ENCODE peak calls at places on chromosomes 5 and 9, in seven cellular contexts. H is right atrium auricular region, B is esophagus squamous epithelium, I is heart left ventricle, P is spleen, S is SJSA1, F is suprapubic skin. M is an unnamed sample.

GRCh38 chr5:116225318-116225717 is 140.5 kb downstream of the COMMD10 start:
- DNase-seq in H (no peak), B (no peak), I (no peak), P (no peak), S (no peak), F (no peak), M (no peak)

GRCh38 chr5:171893290-171893890 is 107.8 kb downstream of the SMIM23 start:
- DNase-seq in H (no peak), B (no peak), I (no peak), P (no peak), S (no peak), F (no peak), M (no peak)

GRCh38 chr9:135814421-135814820 is 92.9 kb downstream of the CAMSAP1 start:
- DNase-seq in H (no peak), B (no peak), I (peak; percentile 3), P (no peak), S (no peak), F (no peak), M (no peak)

GRCh38 chr5:43140286-43140685 is 19.6 kb downstream of the ZNF131 start:
- DNase-seq in H (no peak), B (no peak), I (no peak), P (no peak), S (no peak), F (no peak), M (no peak)

GRCh38 chr5:63131618-63132285 is 553.1 kb downstream of the LRRC70 start:
- DNase-seq in H (no peak), B (no peak), I (no peak), P (no peak), S (no peak), F (no peak), M (no peak)

GRCh38 chr9:7186175-7186574 is 428.4 kb downstream of the KDM4C start:
- DNase-seq in H (no peak), B (no peak), I (no peak), P (no peak), S (no peak), F (no peak), M (no peak)

GRCh38 chr5:148387325-148387724 is 3.6 kb downstream of the FBXO38 start:
- DNase-seq in H (no peak), B (no peak), I (no peak), P (no peak), S (no peak), F (no peak), M (no peak)

GRCh38 chr5:112594060-112594850 is 143.4 kb upstream of the APC start:
- DNase-seq in H (no peak), B (no peak), I (no peak), P (no peak), S (no peak), F (no peak), M (no peak)

GRCh38 chr5:1503301-1504243 is 20.2 kb downstream of the LPCAT1 start:
- DNase-seq in H (peak; percentile 87), B (no peak), I (peak; percentile 65), P (peak; percentile 95), S (no peak), F (no peak), M (peak; percentile 62)

GRCh38 chr5:39049298-39049697 is 24.9 kb downstream of the RICTOR start:
- DNase-seq in H (no peak), B (no peak), I (no peak), P (no peak), S (no peak), F (no peak), M (no peak)

GRCh38 chr5:150045512-150045911 is 40.8 kb downstream of the CSF1R start:
- DNase-seq in H (no peak), B (no peak), I (no peak), P (no peak), S (peak; percentile 44), F (no peak), M (no peak)

GRCh38 chr5:165892383-165892782 is 2387.0 kb downstream of the MAT2B start:
- DNase-seq in H (no peak), B (no peak), I (no peak), P (no peak), S (no peak), F (no peak), M (no peak)

GRCh38 chr9:37433754-37434435 is 11.4 kb downstream of the GRHPR start:
- DNase-seq in H (no peak), B (no peak), I (no peak), P (no peak), S (no peak), F (no peak), M (no peak)

GRCh38 chr9:75548871-75549270 is 341.6 kb upstream of the PCSK5 start:
- DNase-seq in H (no peak), B (no peak), I (no peak), P (no peak), S (no peak), F (no peak), M (no peak)

GRCh38 chr5:95628933-95629332 is 9.0 kb downstream of the GPR150 start:
- DNase-seq in H (no peak), B (no peak), I (no peak), P (no peak), S (no peak), F (no peak), M (no peak)

GRCh38 chr9:4491621-4491975 is 1.3 kb downstream of the SLC1A1 start:
- DNase-seq in H (no peak), B (no peak), I (no peak), P (no peak), S (no peak), F (no peak), M (no peak)

GRCh38 chr9:126113756-126114408 is 212.7 kb upstream of the MVB12B start:
- DNase-seq in H (no peak), B (no peak), I (no peak), P (peak; percentile 53), S (peak; percentile 28), F (peak; percentile 48), M (no peak)

GRCh38 chr9:11402621-11403020 is 789.8 kb upstream of the PTPRD start:
- DNase-seq in H (no peak), B (no peak), I (no peak), P (no peak), S (no peak), F (no peak), M (no peak)

GRCh38 chr5:11851965-11852745 is 52.1 kb downstream of the CTNND2 start:
- DNase-seq in H (no peak), B (no peak), I (no peak), P (no peak), S (no peak), F (no peak), M (no peak)

GRCh38 chr5:160260881-160261815 is 31.8 kb downstream of the FABP6 start:
- DNase-seq in H (no peak), B (no peak), I (peak; percentile 82), P (peak; percentile 80), S (no peak), F (no peak), M (no peak)

GRCh38 chr5:157819502-157820125 is 39.3 kb downstream of the CLINT1 start:
- DNase-seq in H (no peak), B (no peak), I (no peak), P (no peak), S (no peak), F (no peak), M (no peak)

GRCh38 chr9:16924311-16924915 is 53.9 kb upstream of the BNC2 start:
- DNase-seq in H (no peak), B (no peak), I (no peak), P (no peak), S (no peak), F (no peak), M (no peak)

GRCh38 chr9:6014668-6015270 is 655 bp downstream of the RANBP6 start:
- DNase-seq in H (no peak), B (no peak), I (no peak), P (no peak), S (no peak), F (no peak), M (no peak)

GRCh38 chr5:93018461-93018860 is 562.6 kb downstream of the NR2F1-AS1 start:
- DNase-seq in H (no peak), B (no peak), I (no peak), P (no peak), S (no peak), F (no peak), M (no peak)

GRCh38 chr5:143434261-143435206 is 31.0 kb upstream of the NR3C1 start:
- DNase-seq in H (no peak), B (no peak), I (no peak), P (peak; percentile 78), S (no peak), F (no peak), M (no peak)

GRCh38 chr9:129075996-129076639 is 4.8 kb upstream of the DOLPP1 start:
- DNase-seq in H (no peak), B (no peak), I (no peak), P (no peak), S (no peak), F (peak; percentile 44), M (no peak)
- H3K4me1 ChIP-seq in H (no peaks in the 10 kb centered on the region), B (peaks cover 5% of the 10 kb centered on the region), I (peaks cover 7% of the 10 kb centered on the region), P (peaks cover 34% of the 10 kb centered on the region), S (peaks cover 6% of the 10 kb centered on the region), F (peaks cover 12% of the 10 kb centered on the region), M (no peaks in the 10 kb centered on the region)

GRCh38 chr9:129724456-129725190 is 28.2 kb downstream of the PTGES start:
- DNase-seq in H (no peak), B (no peak), I (no peak), P (no peak), S (no peak), F (no peak), M (no peak)
- H3K27ac ChIP-seq in H (no peak overlapping the region), B (no peak overlapping the region), I (no peak overlapping the region), P (no peak overlapping the region), S (no peak overlapping the region), F (no peak overlapping the region), M (no peak overlapping the region)

DNA sequence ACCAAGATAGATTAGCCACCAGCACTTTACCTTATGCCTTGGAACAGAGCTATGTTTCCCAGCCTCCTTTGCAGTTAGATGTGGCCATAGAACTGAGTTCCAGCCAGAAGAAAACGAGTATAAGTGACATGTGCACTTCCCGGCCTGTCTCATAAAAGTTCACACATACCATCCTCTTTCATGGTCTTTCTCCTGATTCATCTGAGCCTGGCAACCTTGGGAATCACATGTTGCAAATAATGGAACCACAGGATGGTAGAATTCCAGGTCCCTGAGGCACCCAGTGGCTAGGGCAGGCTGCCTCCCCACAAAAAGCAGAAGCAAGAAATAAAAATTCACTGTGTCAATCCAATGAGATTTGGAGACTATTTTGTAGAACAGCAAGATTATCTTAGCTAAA is 128.1 kb downstream of the PDE4D start:
- DNase-seq in H (no peak), B (no peak), I (no peak), P (no peak), S (no peak), F (no peak), M (no peak)
- H3K4me1 ChIP-seq in H (no peaks in the 10 kb centered on the region), B (peaks cover 25% of the 10 kb centered on the region), I (peaks cover 14% of the 10 kb centered on the region), P (peaks cover 60% of the 10 kb centered on the region), S (peaks cover 24% of the 10 kb centered on the region), F (peaks cover 36% of the 10 kb centered on the region), M (no peaks in the 10 kb centered on the region)

DNA sequence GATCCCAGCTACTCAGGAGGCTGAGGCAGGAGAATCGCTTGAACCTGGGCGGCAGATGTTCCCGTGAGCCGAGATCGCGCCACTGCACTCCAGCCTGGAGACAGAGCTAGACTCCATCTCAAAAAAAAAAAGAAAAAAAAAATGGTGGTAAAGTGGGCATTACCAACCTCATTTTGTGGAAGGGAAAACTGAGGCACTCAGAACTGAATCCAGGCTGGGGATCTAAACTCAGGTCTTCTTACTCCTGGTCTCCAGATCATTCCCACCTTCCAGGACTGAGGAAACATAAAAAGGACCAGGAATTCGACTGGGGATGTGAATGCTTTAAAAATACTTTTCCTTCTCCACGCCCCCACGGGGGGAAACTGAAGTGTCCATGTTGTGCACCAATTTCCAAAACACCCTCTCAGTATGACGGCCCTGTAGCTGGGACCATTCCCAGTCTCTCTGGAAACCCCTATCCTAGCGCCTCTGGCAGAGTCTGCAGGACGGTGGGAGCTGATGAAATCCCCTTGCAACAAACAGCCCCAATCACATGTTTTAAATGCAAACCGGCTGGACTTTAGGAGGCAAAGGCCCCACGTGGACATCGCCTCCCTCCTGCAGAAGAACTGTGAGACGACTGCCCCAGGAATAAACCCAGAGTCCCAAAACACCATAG is 8.9 kb upstream of the AKNA start:
- DNase-seq in H (peak; percentile 64), B (no peak), I (no peak), P (no peak), S (no peak), F (peak; percentile 83), M (no peak)
- H3K27ac ChIP-seq in H (peak overlapping the region; percentile 16), B (peak overlapping the region; percentile 87), I (no peak overlapping the region), P (peak overlapping the region; percentile 91), S (no peak overlapping the region), F (peak overlapping the region; percentile 75), M (no peak overlapping the region)

M was measured in pancreas.